ENCODE peak calls at places on chromosomes 2 and 18, in five cellular contexts. One of them, this sample, is unnamed.

GRCh38 chr2:41197781-41198180 is 745.9 kb upstream of the SLC8A1 start:
- DNase-seq in HCT116: no peak
- DNase-seq in K562: no peak
- DNase-seq in IMR-90: no peak
- DNase-seq in fibroblast of lung: no peak
- DNase-seq in this sample: no peak

GRCh38 chr18:6509417-6510198 is 94.9 kb upstream of the L3MBTL4 start:
- DNase-seq in K562: no peak
- DNase-seq in IMR-90: no peak
- DNase-seq in HCT116: no peak
- DNase-seq in fibroblast of lung: no peak
- DNase-seq in this sample: no peak

GRCh38 chr2:64021578-64021977 is 2.4 kb upstream of the VPS54 start:
- DNase-seq in fibroblast of lung: no peak
- DNase-seq in HCT116: no peak
- DNase-seq in IMR-90: peak; percentile 46
- DNase-seq in K562: no peak
- DNase-seq in this sample: no peak

GRCh38 chr18:23994361-23994902 is 20.1 kb upstream of the TTC39C start:
- DNase-seq in HCT116: peak; percentile 18
- DNase-seq in K562: no peak
- DNase-seq in IMR-90: peak; percentile 96
- DNase-seq in fibroblast of lung: peak; percentile 92
- DNase-seq in this sample: peak; percentile 89

GRCh38 chr2:176814740-176815367 is 397.7 kb upstream of the HNRNPA3 start:
- DNase-seq in fibroblast of lung: peak; percentile 6
- DNase-seq in HCT116: peak; percentile 12
- DNase-seq in IMR-90: peak; percentile 26
- DNase-seq in K562: peak; percentile 48
- DNase-seq in this sample: peak; percentile 8

GRCh38 chr2:232897971-232898408 is 27.9 kb downstream of the SNORC start:
- DNase-seq in K562: no peak
- DNase-seq in fibroblast of lung: no peak
- DNase-seq in HCT116: no peak
- DNase-seq in IMR-90: no peak
- DNase-seq in this sample: no peak

GRCh38 chr2:62814132-62814531 is 108.6 kb downstream of the EHBP1 start:
- DNase-seq in K562: no peak
- DNase-seq in IMR-90: peak; percentile 76
- DNase-seq in HCT116: no peak
- DNase-seq in fibroblast of lung: peak; percentile 55
- DNase-seq in this sample: peak; percentile 43

GRCh38 chr2:160810406-160810805 is 316.8 kb upstream of the RBMS1 start:
- DNase-seq in K562: no peak
- DNase-seq in IMR-90: no peak
- DNase-seq in fibroblast of lung: no peak
- DNase-seq in HCT116: no peak
- DNase-seq in this sample: no peak

GRCh38 chr18:23106575-23106974 is 28.7 kb upstream of the CABLES1 start:
- DNase-seq in fibroblast of lung: peak; percentile 94
- DNase-seq in K562: no peak
- DNase-seq in IMR-90: peak; percentile 96
- DNase-seq in HCT116: peak; percentile 88
- DNase-seq in this sample: peak; percentile 93

GRCh38 chr2:225177098-225177497 is 134.8 kb upstream of the DOCK10 start:
- DNase-seq in IMR-90: peak; percentile 79
- DNase-seq in fibroblast of lung: peak; percentile 80
- DNase-seq in K562: no peak
- DNase-seq in HCT116: no peak
- DNase-seq in this sample: peak; percentile 68

GRCh38 chr18:63207154-63207790 is 112.3 kb downstream of the BCL2 start:
- DNase-seq in HCT116: no peak
- DNase-seq in K562: no peak
- DNase-seq in IMR-90: no peak
- DNase-seq in fibroblast of lung: no peak
- DNase-seq in this sample: no peak

GRCh38 chr2:218306184-218306920 is 14.0 kb upstream of the TMBIM1 start:
- DNase-seq in K562: no peak
- DNase-seq in IMR-90: no peak
- DNase-seq in HCT116: no peak
- DNase-seq in fibroblast of lung: no peak
- DNase-seq in this sample: no peak

GRCh38 chr2:239003933-239004636 is 156.2 kb downstream of the TWIST2 start:
- DNase-seq in HCT116: no peak
- DNase-seq in K562: no peak
- DNase-seq in IMR-90: no peak
- DNase-seq in fibroblast of lung: no peak
- DNase-seq in this sample: no peak

GRCh38 chr2:158998486-158999248 is 30.2 kb downstream of the TANC1 start:
- DNase-seq in fibroblast of lung: peak; percentile 91
- DNase-seq in HCT116: no peak
- DNase-seq in IMR-90: peak; percentile 80
- DNase-seq in K562: no peak
- DNase-seq in this sample: peak; percentile 88

GRCh38 chr18:74388227-74388626 is 68.9 kb downstream of the DIPK1C start:
- DNase-seq in fibroblast of lung: no peak
- DNase-seq in K562: no peak
- DNase-seq in HCT116: no peak
- DNase-seq in IMR-90: no peak
- DNase-seq in this sample: no peak

GRCh38 chr2:218418717-218419458 is at the start of gene VIL1:
- DNase-seq in HCT116: no peak
- DNase-seq in K562: peak; percentile 23
- DNase-seq in IMR-90: no peak
- DNase-seq in fibroblast of lung: no peak
- DNase-seq in this sample: no peak

GRCh38 chr2:240024766-240025165 is 376 bp downstream of the NDUFA10 start:
- DNase-seq in HCT116: no peak
- DNase-seq in IMR-90: no peak
- DNase-seq in K562: no peak
- DNase-seq in fibroblast of lung: no peak
- DNase-seq in this sample: no peak

GRCh38 chr18:61950371-61950770 is 57.6 kb upstream of the RNF152 start:
- DNase-seq in IMR-90: no peak
- DNase-seq in K562: no peak
- DNase-seq in HCT116: no peak
- DNase-seq in fibroblast of lung: no peak
- DNase-seq in this sample: no peak

GRCh38 chr2:68594041-68594440 is 49.3 kb upstream of the PROKR1 start:
- DNase-seq in K562: no peak
- DNase-seq in fibroblast of lung: no peak
- DNase-seq in HCT116: no peak
- DNase-seq in IMR-90: no peak
- DNase-seq in this sample: no peak

GRCh38 chr2:68643011-68643873 is at the start of gene PROKR1:
- DNase-seq in fibroblast of lung: peak; percentile 27
- DNase-seq in HCT116: no peak
- DNase-seq in IMR-90: no peak
- DNase-seq in K562: peak; percentile 55
- DNase-seq in this sample: peak; percentile 5

GRCh38 chr2:8021942-8022341 is 659.9 kb upstream of the ID2 start:
- DNase-seq in fibroblast of lung: no peak
- DNase-seq in HCT116: no peak
- DNase-seq in K562: no peak
- DNase-seq in IMR-90: no peak
- DNase-seq in this sample: no peak

GRCh38 chr18:13232060-13232917 is 13.7 kb downstream of the LDLRAD4 start:
- DNase-seq in HCT116: no peak
- DNase-seq in fibroblast of lung: peak; percentile 13
- DNase-seq in IMR-90: no peak
- DNase-seq in K562: no peak
- DNase-seq in this sample: no peak

GRCh38 chr2:159797468-159798375 is at the start of gene CD302:
- DNase-seq in IMR-90: peak; percentile 45
- DNase-seq in HCT116: no peak
- DNase-seq in K562: peak; percentile 38
- DNase-seq in fibroblast of lung: peak; percentile 62
- DNase-seq in this sample: peak; percentile 40

GRCh38 chr18:63817441-63818051 is 42.3 kb downstream of the SERPINB7 start:
- DNase-seq in fibroblast of lung: peak; percentile 89
- DNase-seq in HCT116: no peak
- DNase-seq in IMR-90: peak; percentile 71
- DNase-seq in K562: no peak
- DNase-seq in this sample: peak; percentile 87

GRCh38 chr2:147082850-147083522 is 761.8 kb upstream of the ACVR2A start:
- DNase-seq in fibroblast of lung: peak; percentile 59
- DNase-seq in HCT116: peak; percentile 72
- DNase-seq in K562: peak; percentile 34
- DNase-seq in IMR-90: peak; percentile 62
- DNase-seq in this sample: peak; percentile 32

GRCh38 chr2:200944467-200945394 is 18.7 kb downstream of the ORC2 start:
- DNase-seq in HCT116: peak; percentile 95
- DNase-seq in fibroblast of lung: peak; percentile 89
- DNase-seq in K562: no peak
- DNase-seq in IMR-90: peak; percentile 94
- DNase-seq in this sample: peak; percentile 83

GRCh38 chr2:202690321-202690900 is 55.6 kb downstream of the FAM117B start:
- DNase-seq in IMR-90: no peak
- DNase-seq in fibroblast of lung: peak; percentile 23
- DNase-seq in K562: no peak
- DNase-seq in HCT116: no peak
- DNase-seq in this sample: peak; percentile 2

GRCh38 chr2:58709274-58709673 is 468.1 kb upstream of the FANCL start:
- DNase-seq in K562: no peak
- DNase-seq in fibroblast of lung: no peak
- DNase-seq in IMR-90: no peak
- DNase-seq in HCT116: no peak
- DNase-seq in this sample: no peak

GRCh38 chr18:79123948-79124347 is 54.8 kb downstream of the ATP9B start:
- DNase-seq in IMR-90: peak; percentile 6
- DNase-seq in fibroblast of lung: peak; percentile 35
- DNase-seq in K562: no peak
- DNase-seq in HCT116: no peak
- DNase-seq in this sample: peak; percentile 31

GRCh38 chr2:238568455-238569414 is 142.0 kb downstream of the ASB1 start:
- DNase-seq in IMR-90: no peak
- DNase-seq in HCT116: no peak
- DNase-seq in fibroblast of lung: no peak
- DNase-seq in K562: no peak
- DNase-seq in this sample: no peak

GRCh38 chr2:25301453-25302352 is 40.0 kb downstream of the DNMT3A start:
- DNase-seq in K562: no peak
- DNase-seq in fibroblast of lung: peak; percentile 91
- DNase-seq in IMR-90: peak; percentile 91
- DNase-seq in HCT116: peak; percentile 6
- DNase-seq in this sample: peak; percentile 85

DNA sequence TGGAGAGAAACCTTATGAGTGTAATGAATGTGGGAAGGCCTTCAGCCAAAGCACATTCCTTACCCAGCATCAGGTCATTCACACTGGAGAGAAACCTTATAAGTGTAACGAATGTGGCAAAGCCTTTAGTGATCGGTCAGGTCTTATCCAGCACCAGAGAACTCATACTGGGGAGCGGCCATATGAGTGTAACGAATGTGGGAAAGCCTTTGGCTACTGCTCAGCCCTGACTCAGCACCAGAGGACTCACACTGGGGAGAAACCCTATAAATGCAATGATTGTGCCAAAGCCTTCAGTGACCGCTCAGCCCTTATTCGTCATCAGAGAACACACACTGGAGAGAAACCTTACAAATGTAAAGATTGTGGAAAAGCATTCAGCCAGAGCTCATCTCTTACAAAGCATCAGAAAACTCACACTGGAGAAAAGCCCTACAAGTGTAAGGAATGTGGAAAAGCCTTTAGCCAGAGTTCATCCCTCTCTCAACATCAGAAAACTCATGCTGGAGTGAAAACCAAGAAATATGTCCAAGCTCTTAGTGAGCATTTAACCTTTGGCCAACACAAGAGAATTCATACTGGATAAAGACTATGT is 7.8 kb downstream of the ZNF892 start:
- DNase-seq in K562: no peak
- DNase-seq in IMR-90: no peak
- DNase-seq in fibroblast of lung: no peak
- DNase-seq in HCT116: no peak
- DNase-seq in this sample: no peak
- H3K9me3 ChIP-seq in K562: peaks cover 9% of the 10 kb centered on the region
- H3K9me3 ChIP-seq in IMR-90: peaks cover 67% of the 10 kb centered on the region
- H3K9me3 ChIP-seq in fibroblast of lung: no peaks in the 10 kb centered on the region
- H3K9me3 ChIP-seq in HCT116: peaks cover 46% of the 10 kb centered on the region
- H3K9me3 ChIP-seq in this sample: peaks cover 74% of the 10 kb centered on the region

DNA sequence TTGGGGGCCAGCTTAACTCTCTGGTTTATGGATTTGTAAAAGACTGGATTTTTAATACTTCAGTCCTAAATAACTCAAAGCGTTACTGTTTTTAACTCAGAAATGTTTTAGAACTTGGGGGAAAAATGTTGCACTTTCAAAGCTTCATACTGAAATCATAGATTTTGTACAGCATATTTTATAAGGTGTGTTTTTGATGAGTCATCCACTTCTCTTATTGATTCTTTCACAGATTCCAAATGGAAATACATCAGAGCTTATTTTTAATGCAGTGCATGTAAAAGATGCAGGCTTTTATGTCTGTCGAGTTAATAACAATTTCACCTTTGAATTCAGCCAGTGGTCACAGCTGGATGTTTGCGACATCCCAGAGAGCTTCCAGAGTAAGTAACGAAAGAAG is 28.9 kb downstream of the MALT1 start:
- DNase-seq in IMR-90: no peak
- DNase-seq in K562: no peak
- DNase-seq in HCT116: no peak
- DNase-seq in fibroblast of lung: no peak
- DNase-seq in this sample: no peak
- H2AFZ ChIP-seq in IMR-90: no peak overlapping the region
- H2AFZ ChIP-seq in K562: no peak overlapping the region
- H2AFZ ChIP-seq in HCT116: no peak overlapping the region
- H2AFZ ChIP-seq in fibroblast of lung: no peak overlapping the region
- H2AFZ ChIP-seq in this sample: no peak overlapping the region

GRCh38 chr2:98698896-98699295 is 32.0 kb downstream of the MGAT4A start:
- DNase-seq in HCT116: no peak
- DNase-seq in K562: no peak
- DNase-seq in fibroblast of lung: no peak
- DNase-seq in IMR-90: no peak
- DNase-seq in this sample: no peak
- H3K4me1 ChIP-seq in HCT116: no peaks in the 10 kb centered on the region
- H3K4me1 ChIP-seq in K562: no peaks in the 10 kb centered on the region
- H3K4me1 ChIP-seq in fibroblast of lung: no peaks in the 10 kb centered on the region
- H3K4me1 ChIP-seq in IMR-90: no peaks in the 10 kb centered on the region
- H3K4me1 ChIP-seq in this sample: no peaks in the 10 kb centered on the region

GRCh38 chr2:13698847-13699246 is 933.7 kb upstream of the LRATD1 start:
- DNase-seq in IMR-90: no peak
- DNase-seq in HCT116: no peak
- DNase-seq in fibroblast of lung: no peak
- DNase-seq in K562: no peak
- DNase-seq in this sample: no peak
- H3K9me3 ChIP-seq in IMR-90: peaks cover 2% of the 10 kb centered on the region
- H3K9me3 ChIP-seq in HCT116: peaks cover 10% of the 10 kb centered on the region
- H3K9me3 ChIP-seq in fibroblast of lung: no peaks in the 10 kb centered on the region
- H3K9me3 ChIP-seq in K562: no peaks in the 10 kb centered on the region
- H3K9me3 ChIP-seq in this sample: no peaks in the 10 kb centered on the region

GRCh38 chr18:70645971-70646370 is 357.1 kb downstream of the SOCS6 start:
- DNase-seq in K562: no peak
- DNase-seq in fibroblast of lung: no peak
- DNase-seq in HCT116: no peak
- DNase-seq in IMR-90: no peak
- DNase-seq in this sample: no peak
- H2AFZ ChIP-seq in K562: no peak overlapping the region
- H2AFZ ChIP-seq in fibroblast of lung: no peak overlapping the region
- H2AFZ ChIP-seq in HCT116: no peak overlapping the region
- H2AFZ ChIP-seq in IMR-90: no peak overlapping the region
- H2AFZ ChIP-seq in this sample: no peak overlapping the region

This sample was measured in astrocyte.